ENCODE peak calls at places on chromosomes 11 and 22, in ten cellular contexts. Y, H, R, N, E, C, X, G, Z and J are unnamed samples.

GRCh38 chr22:36282078-36282831 is 29.3 kb downstream of the APOL1 start:
- DNase-seq in Y (no peak), H (peak), R (no peak), N (no peak), E (no peak), C (no peak), X (no peak), G (no peak), Z (no peak), J (no peak)

GRCh38 chr22:44199866-44200265 is 19.1 kb downstream of the PARVG start:
- DNase-seq in Y (no peak), H (peak), R (no peak), N (no peak), E (no peak), C (no peak), X (no peak), G (no peak), Z (no peak), J (no peak)

GRCh38 chr11:129618046-129618569 is 197.5 kb upstream of the TMEM45B start:
- DNase-seq in Y (no peak), H (no peak), R (no peak), N (no peak), E (no peak), C (no peak), X (no peak), G (no peak), Z (no peak), J (no peak)

GRCh38 chr11:2273771-2274170 is 3.4 kb upstream of the ASCL2 start:
- DNase-seq in Y (no peak), H (peak), R (no peak), N (no peak), E (no peak), C (no peak), X (no peak), G (no peak), Z (no peak), J (no peak)

GRCh38 chr11:75200051-75200450 is 40.5 kb upstream of the TPBGL start:
- DNase-seq in Y (no peak), H (peak), R (no peak), N (no peak), E (no peak), C (no peak), X (no peak), G (no peak), Z (no peak), J (no peak)

GRCh38 chr11:108453207-108453835 is 14.0 kb downstream of the C11orf65 start:
- DNase-seq in Y (no peak), H (no peak), R (no peak), N (no peak), E (no peak), C (no peak), X (no peak), G (no peak), Z (no peak), J (no peak)

GRCh38 chr11:107741044-107741823 is 29.4 kb upstream of the SLN start:
- DNase-seq in Y (no peak), H (no peak), R (peak), N (peak), E (peak), C (peak), X (peak), G (no peak), Z (no peak), J (peak)

GRCh38 chr11:28654191-28654590 is 546.0 kb downstream of the METTL15 start:
- DNase-seq in Y (no peak), H (no peak), R (no peak), N (no peak), E (no peak), C (no peak), X (no peak), G (no peak), Z (no peak), J (no peak)

GRCh38 chr22:31089101-31090100 is 8.3 kb downstream of the SMTN start:
- DNase-seq in Y (no peak), H (peak), R (no peak), N (no peak), E (peak), C (peak), X (no peak), G (peak), Z (no peak), J (peak)

GRCh38 chr11:83292709-83293435 is 6.7 kb upstream of the CCDC90B start:
- DNase-seq in Y (peak), H (no peak), R (peak), N (peak), E (peak), C (peak), X (peak), G (no peak), Z (peak), J (peak)

GRCh38 chr11:77131560-77131959 is 3.5 kb downstream of the MYO7A start:
- DNase-seq in Y (no peak), H (no peak), R (no peak), N (no peak), E (peak), C (no peak), X (no peak), G (no peak), Z (no peak), J (no peak)

GRCh38 chr11:72617080-72617744 is 57.0 kb downstream of the PDE2A start:
- DNase-seq in Y (peak), H (peak), R (no peak), N (peak), E (peak), C (peak), X (peak), G (no peak), Z (no peak), J (no peak)

GRCh38 chr11:57476883-57477506 is 16.7 kb downstream of the RTN4RL2 start:
- DNase-seq in Y (peak), H (no peak), R (no peak), N (peak), E (no peak), C (peak), X (peak), G (no peak), Z (no peak), J (peak)

GRCh38 chr11:8250981-8251620 is 12.6 kb downstream of the LMO1 start:
- DNase-seq in Y (no peak), H (peak), R (no peak), N (no peak), E (no peak), C (no peak), X (no peak), G (no peak), Z (no peak), J (no peak)

GRCh38 chr11:110049501-110050200 is 43.5 kb upstream of the ZC3H12C start:
- DNase-seq in Y (no peak), H (no peak), R (no peak), N (no peak), E (no peak), C (no peak), X (no peak), G (no peak), Z (no peak), J (no peak)

GRCh38 chr11:65425971-65426838 is 3.6 kb downstream of the NEAT1 start:
- DNase-seq in Y (peak), H (peak), R (peak), N (peak), E (peak), C (no peak), X (peak), G (peak), Z (no peak), J (no peak)

GRCh38 chr11:35529971-35530495 is 4.6 kb upstream of the PAMR1 start:
- DNase-seq in Y (peak), H (peak), R (peak), N (peak), E (peak), C (no peak), X (peak), G (no peak), Z (no peak), J (no peak)

GRCh38 chr22:23180301-23180892 is at the start of gene BCR:
- DNase-seq in Y (peak), H (peak), R (peak), N (no peak), E (peak), C (peak), X (peak), G (no peak), Z (no peak), J (peak)

GRCh38 chr11:92627615-92628201 is 341.7 kb upstream of the MTNR1B start:
- DNase-seq in Y (peak), H (no peak), R (peak), N (peak), E (no peak), C (no peak), X (peak), G (no peak), Z (no peak), J (no peak)

GRCh38 chr11:77115181-77115611 is 12.6 kb downstream of the OMP start:
- DNase-seq in Y (no peak), H (no peak), R (no peak), N (no peak), E (no peak), C (no peak), X (no peak), G (no peak), Z (no peak), J (no peak)

GRCh38 chr11:62921573-62922188 is 518 bp upstream of the CHRM1 start:
- DNase-seq in Y (no peak), H (no peak), R (no peak), N (peak), E (no peak), C (peak), X (peak), G (no peak), Z (no peak), J (no peak)

GRCh38 chr11:12769834-12770345 is 95.7 kb downstream of the TEAD1 start:
- DNase-seq in Y (peak), H (no peak), R (no peak), N (peak), E (peak), C (no peak), X (peak), G (no peak), Z (no peak), J (no peak)

GRCh38 chr11:84720706-84721402 is 906.3 kb downstream of the DLG2 start:
- DNase-seq in Y (no peak), H (peak), R (no peak), N (no peak), E (no peak), C (peak), X (no peak), G (no peak), Z (no peak), J (no peak)

GRCh38 chr11:126510621-126511370 is 155.3 kb downstream of the ST3GAL4 start:
- DNase-seq in Y (no peak), H (peak), R (no peak), N (no peak), E (peak), C (peak), X (peak), G (no peak), Z (no peak), J (no peak)

GRCh38 chr11:44622190-44622650 is 56.8 kb downstream of the CD82 start:
- DNase-seq in Y (no peak), H (peak), R (no peak), N (no peak), E (no peak), C (no peak), X (no peak), G (peak), Z (no peak), J (peak)

GRCh38 chr11:128690746-128691091 is 3.2 kb upstream of the FLI1 start:
- DNase-seq in Y (no peak), H (no peak), R (no peak), N (no peak), E (no peak), C (peak), X (no peak), G (no peak), Z (no peak), J (no peak)

GRCh38 chr11:66936326-66936725 is 21.9 kb downstream of the PC start:
- DNase-seq in Y (peak), H (no peak), R (peak), N (peak), E (peak), C (no peak), X (peak), G (no peak), Z (no peak), J (no peak)

GRCh38 chr22:23036684-23037428 is 33.5 kb upstream of the GNAZ start:
- DNase-seq in Y (no peak), H (no peak), R (peak), N (peak), E (peak), C (no peak), X (peak), G (no peak), Z (no peak), J (no peak)

GRCh38 chr11:10856689-10857603 is 907 bp downstream of the ZBED5 start:
- DNase-seq in Y (peak), H (peak), R (no peak), N (peak), E (peak), C (peak), X (peak), G (no peak), Z (no peak), J (peak)

GRCh38 chr11:34266987-34267386 is 90.8 kb downstream of the ABTB2 start:
- DNase-seq in Y (no peak), H (no peak), R (no peak), N (no peak), E (peak), C (no peak), X (no peak), G (no peak), Z (no peak), J (no peak)

GRCh38 chr11:90113541-90113940 is 20.9 kb upstream of the NAALAD2 start:
- DNase-seq in Y (no peak), H (no peak), R (no peak), N (no peak), E (peak), C (no peak), X (no peak), G (no peak), Z (no peak), J (no peak)

GRCh38 chr22:39185601-39186012 is 33.1 kb upstream of the CBX7 start:
- DNase-seq in Y (no peak), H (peak), R (no peak), N (no peak), E (peak), C (no peak), X (peak), G (peak), Z (no peak), J (no peak)

GRCh38 chr22:19628038-19628776 is 86.1 kb upstream of the SEPTIN5 start:
- DNase-seq in Y (no peak), H (peak), R (no peak), N (no peak), E (no peak), C (no peak), X (no peak), G (no peak), Z (no peak), J (no peak)
- TF ChIP-seq CTCF in Y (no peak), H (no peak), R (no peak), N (no peak), E (no peak), C (no peak), X (no peak), G (no peak), Z (no peak), J (no peak)

GRCh38 chr11:9765320-9766101 is 101.6 kb downstream of the SWAP70 start:
- DNase-seq in Y (peak), H (peak), R (peak), N (peak), E (peak), C (peak), X (peak), G (no peak), Z (no peak), J (no peak)
- TF ChIP-seq CTCF in Y (no peak), H (no peak), R (no peak), N (no peak), E (no peak), C (no peak), X (no peak), G (no peak), Z (no peak), J (no peak)

GRCh38 chr11:20243974-20244373 is 83.7 kb upstream of the DBX1 start:
- DNase-seq in Y (no peak), H (no peak), R (no peak), N (no peak), E (no peak), C (no peak), X (no peak), G (no peak), Z (no peak), J (no peak)
- TF ChIP-seq CTCF in Y (peak), H (no peak), R (peak), N (peak), E (peak), C (peak), X (no peak), G (no peak), Z (peak), J (no peak)

DNA sequence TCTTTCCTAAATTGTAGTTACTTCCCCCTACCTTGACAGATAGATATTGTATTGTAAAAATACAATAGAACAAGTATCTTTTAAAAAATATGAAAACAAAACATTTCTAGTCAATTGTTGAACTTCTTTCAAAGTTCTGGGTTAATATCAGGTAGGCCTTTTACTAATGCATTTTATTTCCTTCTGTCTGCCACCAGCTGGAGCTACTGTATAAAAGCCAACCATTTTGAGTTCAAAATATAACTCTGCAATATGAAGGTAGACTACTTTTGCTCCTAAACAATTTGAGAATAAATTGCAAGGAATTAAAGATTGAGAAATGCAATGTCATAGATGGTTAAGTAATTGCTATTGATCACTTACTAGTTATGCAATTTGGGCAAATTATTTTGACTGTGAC is 22.1 kb upstream of the LIN7C start:
- DNase-seq in Y (no peak), H (no peak), R (no peak), N (no peak), E (no peak), C (no peak), X (no peak), G (no peak), Z (no peak), J (no peak)
- TF ChIP-seq CTCF in Y (no peak), H (no peak), R (peak), N (peak), E (no peak), C (no peak), X (no peak), G (no peak), Z (no peak), J (no peak)

DNA sequence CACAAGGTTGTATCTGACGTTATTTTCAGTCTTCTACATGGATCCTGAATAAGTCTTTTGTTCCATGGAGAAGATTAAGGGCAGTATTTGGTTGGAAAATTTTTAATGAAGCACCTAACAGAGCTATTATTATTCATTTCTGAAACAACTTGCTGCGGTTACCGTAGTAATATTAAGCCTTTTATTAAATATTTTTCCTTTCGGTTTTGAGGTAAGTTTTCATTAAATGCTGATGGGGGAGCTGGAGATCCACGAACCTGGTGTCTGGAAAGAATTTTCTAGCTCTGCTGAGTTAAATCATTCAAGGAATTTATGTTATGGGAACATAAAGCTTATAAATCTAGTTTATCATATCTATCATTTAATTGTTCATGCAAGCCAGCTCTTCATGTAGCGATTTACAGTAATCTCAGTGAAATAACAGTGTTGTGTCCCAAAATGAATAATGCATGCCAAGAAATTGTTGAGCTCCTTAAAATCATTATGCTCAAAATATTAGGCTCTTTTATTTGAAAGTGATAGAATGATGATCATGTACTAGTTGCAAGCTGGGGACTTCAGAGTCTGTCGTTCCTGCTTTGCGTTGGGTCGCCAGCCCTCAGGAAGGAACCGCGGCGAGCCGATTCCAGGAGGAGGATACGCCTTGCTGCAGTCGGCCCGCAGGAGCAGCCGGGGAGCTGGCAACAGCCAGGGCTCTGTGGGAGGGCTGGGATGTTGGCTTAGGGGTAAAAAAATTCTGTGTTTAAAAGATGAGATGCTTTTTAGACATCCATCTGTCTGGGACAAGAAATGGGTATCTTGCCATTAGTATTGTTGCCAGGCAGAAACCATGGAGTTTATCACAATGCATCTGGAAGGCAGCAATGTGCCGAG is 83.1 kb downstream of the TBC1D22A start:
- DNase-seq in Y (peak), H (no peak), R (no peak), N (peak), E (peak), C (no peak), X (peak), G (peak), Z (no peak), J (no peak)
- TF ChIP-seq CTCF in Y (peak), H (peak), R (peak), N (peak), E (peak), C (peak), X (peak), G (no peak), Z (peak), J (no peak)